ENCODE peak calls at places on chromosomes 12 and 14, in four cellular contexts. M is mesenchymal stem cell, V is H9, G is neuronal stem cell. C is an unnamed sample.

GRCh38 chr14:104923596-104924420 is 871 bp upstream of the PLD4 start:
- DNase-seq in V (no peak), G (no peak), M (no peak), C (no peak)

GRCh38 chr12:53595212-53595611 is 31.0 kb downstream of the ATF7 start:
- DNase-seq in M (no peak), V (no peak), G (no peak), C (no peak)

GRCh38 chr14:30532264-30532663 is 26.7 kb upstream of the G2E3 start:
- DNase-seq in M (no peak), G (no peak), V (no peak), C (no peak)

GRCh38 chr12:32053881-32054624 is 52.6 kb upstream of the BICD1 start:
- DNase-seq in G (no peak), V (no peak), M (no peak), C (peak; percentile 97)

GRCh38 chr14:88346048-88346639 is 23.1 kb upstream of the KCNK10 start:
- DNase-seq in G (no peak), V (no peak), M (no peak), C (no peak)

GRCh38 chr14:28294834-28295440 is 471.6 kb upstream of the FOXG1 start:
- DNase-seq in M (no peak), G (no peak), V (no peak), C (peak; percentile 16)

GRCh38 chr12:109258607-109259544 is 50.2 kb downstream of the FOXN4 start:
- DNase-seq in V (no peak), G (no peak), M (no peak), C (no peak)

GRCh38 chr14:23056257-23056955 is 914 bp downstream of the CDH24 start:
- DNase-seq in V (peak; percentile 87), M (peak; percentile 84), G (peak; percentile 77), C (peak; percentile 85)

GRCh38 chr14:60931206-60931605 is 49.7 kb downstream of the TRMT5 start:
- DNase-seq in V (no peak), G (peak; percentile 26), M (no peak), C (no peak)

GRCh38 chr14:97564334-97564733 is 767.2 kb downstream of the VRK1 start:
- DNase-seq in M (no peak), G (no peak), V (no peak), C (no peak)

GRCh38 chr12:14772946-14773345 is 30.3 kb downstream of the WBP11 start:
- DNase-seq in G (no peak), M (no peak), V (no peak), C (no peak)

GRCh38 chr12:857611-858010 is 91.9 kb downstream of the RAD52 start:
- DNase-seq in G (no peak), M (peak; percentile 66), V (no peak), C (peak; percentile 4)

GRCh38 chr12:56126732-56127239 is 1.3 kb upstream of the ESYT1 start:
- DNase-seq in G (no peak), V (no peak), M (no peak), C (no peak)

GRCh38 chr14:104697892-104698583 is 8.6 kb downstream of the INF2 start:
- DNase-seq in G (no peak), M (no peak), V (no peak), C (no peak)

GRCh38 chr12:112353389-112353788 is 28.8 kb downstream of the HECTD4 start:
- DNase-seq in M (no peak), V (no peak), G (no peak), C (no peak)

GRCh38 chr12:6183689-6184441 is 16.3 kb upstream of the CD9 start:
- DNase-seq in V (no peak), M (peak; percentile 57), G (no peak), C (peak; percentile 38)

GRCh38 chr12:111505601-111506036 is 93.5 kb downstream of the ATXN2 start:
- DNase-seq in V (no peak), G (no peak), M (peak; percentile 29), C (no peak)

GRCh38 chr14:22650960-22651521 is 6.9 kb upstream of the OR6J1 start:
- DNase-seq in G (no peak), V (no peak), M (peak; percentile 24), C (no peak)

GRCh38 chr12:77572371-77572770 is 258.3 kb upstream of the NAV3 start:
- DNase-seq in G (no peak), V (no peak), M (no peak), C (no peak)

GRCh38 chr12:100243137-100243536 is 23.7 kb downstream of the DEPDC4 start:
- DNase-seq in M (no peak), V (no peak), G (no peak), C (no peak)

GRCh38 chr14:99260116-99260515 is 11.9 kb downstream of the BCL11B start:
- DNase-seq in M (no peak), G (no peak), V (no peak), C (no peak)

GRCh38 chr12:132833341-132833740 is 4.7 kb upstream of the GOLGA3 start:
- DNase-seq in M (no peak), V (no peak), G (no peak), C (no peak)

GRCh38 chr14:69945905-69946304 is 66.7 kb downstream of the SMOC1 start:
- DNase-seq in M (no peak), V (no peak), G (no peak), C (no peak)

GRCh38 chr12:124650912-124651311 is 83.5 kb upstream of the NCOR2 start:
- DNase-seq in M (no peak), V (no peak), G (no peak), C (no peak)

GRCh38 chr12:80226576-80226975 is 127.2 kb downstream of the OTOGL start:
- DNase-seq in G (no peak), V (no peak), M (peak; percentile 54), C (no peak)

GRCh38 chr12:14256139-14256538 is 109.3 kb upstream of the ATF7IP start:
- DNase-seq in M (peak; percentile 50), V (no peak), G (no peak), C (no peak)

GRCh38 chr14:26191666-26192065 is 406.2 kb downstream of the NOVA1 start:
- DNase-seq in M (peak; percentile 2), V (no peak), G (no peak), C (no peak)

GRCh38 chr14:79585845-79586244 is 625.5 kb downstream of the DIO2 start:
- DNase-seq in M (no peak), V (no peak), G (no peak), C (peak; percentile 33)
- H3K4ac ChIP-seq in M (no peak overlapping the region), V (no peak overlapping the region), G (no peak overlapping the region), C (no peak overlapping the region)

GRCh38 chr14:76956253-76957090 is 72.0 kb downstream of the IRF2BPL start:
- DNase-seq in M (peak; percentile 98), G (peak; percentile 77), V (peak; percentile 98), C (peak; percentile 89)
- H2BK12ac ChIP-seq in M (peak overlapping the region; percentile 100), G (no peak overlapping the region), V (peak overlapping the region; percentile 68), C (peak overlapping the region; percentile 89)

GRCh38 chr12:12990700-12991468 is 9.2 kb downstream of the HEBP1 start:
- DNase-seq in V (no peak), G (no peak), M (peak; percentile 17), C (peak; percentile 61)
- H3K18ac ChIP-seq in V (no peak overlapping the region), G (no peak overlapping the region), M (no peak overlapping the region), C (peak overlapping the region; percentile 80)

GRCh38 chr12:131831635-131832041 is 3.4 kb downstream of the MMP17 start:
- DNase-seq in V (peak; percentile 28), M (no peak), G (no peak), C (no peak)
- H3K4ac ChIP-seq in V (no peak overlapping the region), M (no peak overlapping the region), G (no peak overlapping the region), C (no peak overlapping the region)

DNA sequence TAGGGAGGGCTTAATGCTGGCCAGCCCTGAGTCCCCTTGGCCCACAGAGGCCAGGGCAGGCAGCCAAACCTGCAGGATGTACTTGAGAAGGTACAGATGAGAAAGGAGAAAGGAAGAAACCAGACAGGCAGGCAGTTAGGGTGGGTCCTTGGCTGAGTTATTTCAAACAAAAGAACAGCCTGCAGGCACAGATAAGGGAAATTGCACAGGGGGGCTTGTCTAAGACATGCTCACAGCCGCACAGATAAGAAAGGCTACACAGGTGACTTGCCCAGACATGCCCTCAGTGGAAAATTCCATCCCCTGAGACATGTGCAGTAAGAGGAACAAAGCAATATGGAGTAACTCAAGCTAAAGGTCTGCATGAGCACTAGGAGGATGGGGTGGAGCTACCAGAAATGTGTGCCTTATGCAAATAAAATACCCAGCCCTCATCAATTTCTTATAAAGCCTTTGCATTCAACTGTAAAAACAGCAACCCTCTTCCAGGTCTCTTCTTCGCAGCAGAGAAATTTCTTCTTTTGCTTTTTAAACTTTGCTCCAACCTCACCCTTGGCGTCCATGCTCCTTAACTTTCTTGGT is 158.2 kb upstream of the RGS6 start:
- DNase-seq in G (no peak), M (no peak), V (no peak), C (no peak)
- H2BK12ac ChIP-seq in G (no peak overlapping the region), M (no peak overlapping the region), V (no peak overlapping the region), C (no peak overlapping the region)